ENCODE peak calls at places on chromosomes 13 and 19, in seven cellular contexts. C is nucleus accumbens; G is T47D; H is GM04503; A is naive thymus-derived CD8-positive, alpha-beta T cell; D is LoVo; Q is skeletal muscle cell. K is an unnamed sample.

GRCh38 chr19:52923782-52924593 is 760 bp upstream of the ZNF888 start:
- DNase-seq in C (no peak), G (peak), H (no peak), A (no peak), D (peak), Q (no peak), K (peak)

GRCh38 chr13:110376120-110376519 is 69.0 kb downstream of the COL4A2 start:
- DNase-seq in C (no peak), G (no peak), H (no peak), A (no peak), D (no peak), Q (no peak), K (no peak)

GRCh38 chr19:7410946-7411345 is 62.2 kb downstream of the ARHGEF18 start:
- DNase-seq in C (no peak), G (no peak), H (no peak), A (no peak), D (no peak), Q (no peak), K (no peak)

GRCh38 chr13:109156181-109156935 is 526.9 kb downstream of the MYO16 start:
- DNase-seq in C (no peak), G (no peak), H (no peak), A (no peak), D (peak), Q (peak), K (peak)

GRCh38 chr19:53182202-53182601 is 11.0 kb downstream of the ZNF665 start:
- DNase-seq in C (no peak), G (no peak), H (no peak), A (no peak), D (no peak), Q (no peak), K (peak)

GRCh38 chr13:70310720-70311119 is 202.5 kb upstream of the KLHL1 start:
- DNase-seq in C (no peak), G (peak), H (no peak), A (no peak), D (peak), Q (no peak), K (no peak)

GRCh38 chr19:48685583-48685982 is 10.2 kb upstream of the FUT2 start:
- DNase-seq in C (no peak), G (no peak), H (no peak), A (no peak), D (peak), Q (no peak), K (no peak)

GRCh38 chr19:49256691-49257090 is 68.3 kb downstream of the SLC6A16 start:
- DNase-seq in C (no peak), G (no peak), H (no peak), A (no peak), D (no peak), Q (no peak), K (no peak)

GRCh38 chr13:67951431-67951830 is 721.3 kb upstream of the PCDH9 start:
- DNase-seq in C (no peak), G (no peak), H (no peak), A (no peak), D (no peak), Q (no peak), K (no peak)

GRCh38 chr19:11678504-11678903 is 60.2 kb downstream of the ZNF823 start:
- DNase-seq in C (no peak), G (no peak), H (no peak), A (no peak), D (no peak), Q (no peak), K (no peak)

K was measured in cardiac fibroblast.